ENCODE peak calls at places on chromosomes 7 and 10, in seven cellular contexts. I is fibroblast of lung, A is fibroblast of pulmonary artery, O is lower leg skin, U is tibial artery, R is tibial nerve, Z is fibroblast of mammary gland. Y is an unnamed sample.

GRCh38 chr10:103040424-103040823 is 122.3 kb downstream of the CNNM2 start:
- DNase-seq in I (peak; percentile 91), A (peak; percentile 50), O (no peak), U (no peak), R (no peak), Z (peak; percentile 27), Y (no peak)

GRCh38 chr10:109773818-109774440 is 149.4 kb downstream of the XPNPEP1 start:
- DNase-seq in I (peak; percentile 12), A (peak; percentile 55), O (no peak), U (no peak), R (no peak), Z (peak; percentile 46), Y (no peak)

GRCh38 chr10:74677951-74678350 is 148.4 kb upstream of the KAT6B start:
- DNase-seq in I (no peak), A (no peak), O (no peak), U (no peak), R (no peak), Z (no peak), Y (no peak)

GRCh38 chr7:27520828-27521790 is 141.6 kb downstream of the HIBADH start:
- DNase-seq in I (peak; percentile 17), A (peak; percentile 85), O (peak; percentile 91), U (no peak), R (no peak), Z (peak; percentile 87), Y (no peak)

GRCh38 chr7:70884446-70884764 is 247.5 kb upstream of the GALNT17 start:
- DNase-seq in I (no peak), A (no peak), O (no peak), U (no peak), R (no peak), Z (no peak), Y (no peak)

GRCh38 chr7:128322040-128322643 is 21.6 kb downstream of the RBM28 start:
- DNase-seq in I (peak; percentile 51), A (peak; percentile 63), O (no peak), U (no peak), R (no peak), Z (peak; percentile 60), Y (no peak)

GRCh38 chr7:77765906-77766800 is 32.1 kb downstream of the TMEM60 start:
- DNase-seq in I (peak; percentile 51), A (peak; percentile 64), O (no peak), U (no peak), R (no peak), Z (no peak), Y (no peak)

GRCh38 chr7:33888206-33888605 is 17.1 kb upstream of the BMPER start:
- DNase-seq in I (peak; percentile 76), A (no peak), O (no peak), U (no peak), R (no peak), Z (no peak), Y (no peak)

GRCh38 chr10:68167271-68167670 is 58.0 kb downstream of the MYPN start:
- DNase-seq in I (peak; percentile 8), A (peak; percentile 13), O (no peak), U (no peak), R (no peak), Z (peak; percentile 47), Y (no peak)

GRCh38 chr10:28411648-28412047 is 108.8 kb upstream of the MPP7 start:
- DNase-seq in I (no peak), A (no peak), O (no peak), U (no peak), R (no peak), Z (peak; percentile 37), Y (no peak)

GRCh38 chr10:3692331-3692860 is 92.6 kb downstream of the KLF6 start:
- DNase-seq in I (peak; percentile 50), A (peak; percentile 20), O (no peak), U (no peak), R (no peak), Z (no peak), Y (no peak)

GRCh38 chr10:29199344-29199743 is 89.5 kb upstream of the LYZL1 start:
- DNase-seq in I (no peak), A (no peak), O (no peak), U (no peak), R (no peak), Z (no peak), Y (no peak)

GRCh38 chr10:15719899-15720634 is at the start of gene ITGA8:
- DNase-seq in I (no peak), A (no peak), O (no peak), U (peak; percentile 85), R (no peak), Z (peak; percentile 39), Y (no peak)

GRCh38 chr7:135100856-135101255 is 47.0 kb upstream of the TMEM140 start:
- DNase-seq in I (peak; percentile 12), A (peak; percentile 8), O (no peak), U (no peak), R (no peak), Z (peak; percentile 17), Y (no peak)

GRCh38 chr7:50632561-50633413 is 67.6 kb upstream of the DDC start:
- DNase-seq in I (peak; percentile 40), A (peak; percentile 70), O (peak; percentile 59), U (peak; percentile 60), R (no peak), Z (peak; percentile 56), Y (peak; percentile 32)

GRCh38 chr7:124840435-124840834 is 74.8 kb upstream of the GPR37 start:
- DNase-seq in I (no peak), A (peak; percentile 19), O (no peak), U (no peak), R (no peak), Z (peak; percentile 2), Y (no peak)

GRCh38 chr10:21079330-21079658 is 182.2 kb upstream of the NEBL start:
- DNase-seq in I (no peak), A (no peak), O (no peak), U (no peak), R (no peak), Z (no peak), Y (no peak)

GRCh38 chr7:26650081-26650480 is 214.3 kb downstream of the SKAP2 start:
- DNase-seq in I (no peak), A (no peak), O (no peak), U (no peak), R (no peak), Z (no peak), Y (no peak)

GRCh38 chr7:158324397-158325360 is 262.9 kb downstream of the PTPRN2 start:
- DNase-seq in I (no peak), A (no peak), O (no peak), U (no peak), R (no peak), Z (no peak), Y (no peak)

GRCh38 chr10:114638874-114639625 is 19.0 kb downstream of the ABLIM1 start:
- DNase-seq in I (peak; percentile 99), A (peak; percentile 65), O (peak; percentile 17), U (no peak), R (no peak), Z (peak; percentile 88), Y (no peak)

GRCh38 chr10:4013651-4014085 is 228.7 kb upstream of the KLF6 start:
- DNase-seq in I (no peak), A (no peak), O (no peak), U (no peak), R (no peak), Z (no peak), Y (peak; percentile 32)

GRCh38 chr10:78696791-78697420 is 371.9 kb upstream of the ZMIZ1 start:
- DNase-seq in I (no peak), A (no peak), O (peak; percentile 61), U (no peak), R (no peak), Z (no peak), Y (no peak)

GRCh38 chr10:110426294-110427153 is 71.2 kb upstream of the DUSP5 start:
- DNase-seq in I (peak; percentile 91), A (peak; percentile 77), O (no peak), U (no peak), R (no peak), Z (peak; percentile 90), Y (no peak)

GRCh38 chr10:32179836-32180235 is 123.6 kb upstream of the KIF5B start:
- DNase-seq in I (no peak), A (no peak), O (peak; percentile 60), U (peak; percentile 38), R (no peak), Z (no peak), Y (no peak)
- TF ChIP-seq CTCF in I (no peak), A (no peak), O (no peak), U (no peak), R (no peak), Z (no peak), Y (no peak)

DNA sequence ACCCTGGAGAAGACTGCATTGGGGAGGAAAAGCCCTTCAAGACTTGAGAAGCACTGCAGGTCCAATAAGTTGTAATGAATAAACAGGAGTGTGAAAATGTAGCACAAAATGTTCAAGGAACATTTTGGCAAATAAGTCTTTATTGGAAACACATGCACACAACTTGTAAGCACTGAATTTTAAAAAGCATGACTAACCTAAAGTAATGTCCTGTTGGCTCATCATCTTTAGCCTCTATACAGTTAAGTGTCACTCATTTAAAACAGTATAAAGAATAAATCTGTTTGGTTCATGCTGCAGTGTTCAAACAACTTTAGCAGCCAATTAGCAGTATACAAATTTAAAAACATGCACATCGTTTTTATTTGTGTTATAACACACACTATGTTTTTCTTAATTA is 108.6 kb downstream of the CDK6 start:
- DNase-seq in I (peak; percentile 39), A (no peak), O (no peak), U (no peak), R (no peak), Z (peak; percentile 90), Y (no peak)
- TF ChIP-seq CTCF in I (no peak), A (no peak), O (no peak), U (no peak), R (no peak), Z (no peak), Y (no peak)

DNA sequence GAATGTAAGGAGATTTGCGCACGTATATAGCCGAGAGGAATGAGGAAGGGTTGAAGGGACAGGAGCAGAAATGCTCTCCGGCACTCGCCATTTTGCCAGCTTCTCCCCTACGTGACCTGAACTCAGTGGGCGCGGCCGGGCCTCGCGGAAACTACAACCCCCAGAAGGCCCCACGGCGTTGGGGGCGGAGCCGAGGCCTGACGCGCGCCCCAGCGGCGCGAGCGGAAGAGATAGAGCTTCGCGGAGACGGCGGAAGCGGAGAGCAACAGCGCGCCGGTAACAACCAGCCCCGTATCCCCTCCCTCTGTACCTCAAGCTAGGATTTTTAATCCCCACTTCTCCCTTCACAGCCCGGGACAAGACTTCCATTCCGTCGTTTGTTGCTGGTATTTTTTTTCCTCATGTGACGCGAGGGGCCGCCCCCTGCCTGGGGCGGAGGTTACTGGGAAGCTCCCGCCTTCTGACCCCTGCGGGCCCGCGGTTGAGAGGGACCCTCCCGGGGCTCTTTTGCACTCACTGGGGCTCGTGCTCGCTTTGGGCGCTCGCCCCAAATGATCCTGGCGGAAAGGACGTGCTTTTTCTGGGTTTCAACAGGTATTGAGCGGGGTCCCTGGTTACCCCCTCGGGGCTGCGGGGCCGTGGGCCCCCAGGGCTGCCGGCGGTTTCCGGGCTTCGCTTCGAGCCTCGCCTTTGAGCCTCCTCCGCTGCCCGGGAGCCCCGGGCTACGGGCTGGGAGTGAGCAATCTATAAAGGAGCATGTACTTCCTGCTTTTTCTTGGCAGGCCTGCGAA is at the start of gene R3HCC1L:
- DNase-seq in I (peak; percentile 79), A (peak; percentile 86), O (peak; percentile 98), U (peak; percentile 94), R (peak; percentile 76), Z (peak; percentile 82), Y (peak; percentile 93)
- TF ChIP-seq CTCF in I (no peak), A (no peak), O (no peak), U (no peak), R (no peak), Z (no peak), Y (no peak)

GRCh38 chr7:118350260-118350659 is 125.8 kb downstream of the ANKRD7 start:
- DNase-seq in I (no peak), A (no peak), O (no peak), U (no peak), R (no peak), Z (no peak), Y (no peak)

GRCh38 chr7:118349604-118350003 is 125.1 kb downstream of the ANKRD7 start:
- DNase-seq in I (no peak), A (no peak), O (no peak), U (no peak), R (no peak), Z (no peak), Y (no peak)

GRCh38 chr7:118352854-118353453 is 128.4 kb downstream of the ANKRD7 start:
- DNase-seq in I (peak; percentile 18), A (peak; percentile 7), O (no peak), U (no peak), R (no peak), Z (peak; percentile 19), Y (no peak)
- TF ChIP-seq CTCF in I (no peak), A (no peak), O (no peak), U (no peak), R (no peak), Z (peak; percentile 7), Y (no peak)